ENCODE peak calls at places on chromosomes 11 and 22, in five cellular contexts. A is caudate nucleus; Y is activated T-helper 9 cell treated with anti-CD3 and anti-CD28 coated beads, Interleukin-2, amount 50 U/mL, for 16 hours; S is neural progenitor cell; B is kidney. O is an unnamed sample.

GRCh38 chr11:16381177-16381576 is 24.8 kb upstream of the SOX6 start:
- DNase-seq in B (no peak), A (no peak), S (no peak), Y (no peak), O (no peak)

GRCh38 chr22:28773461-28773867 is 969 bp downstream of the CCDC117 start:
- DNase-seq in S (no peak), A (no peak), B (no peak), Y (no peak), O (no peak)

GRCh38 chr22:22396741-22397291 is 111.7 kb downstream of the ZNF280B start:
- DNase-seq in A (no peak), S (no peak), B (no peak), Y (no peak), O (no peak)

GRCh38 chr11:27626938-27627586 is 73.2 kb downstream of the BDNF start:
- DNase-seq in S (no peak), Y (no peak), B (no peak), A (no peak), O (no peak)

GRCh38 chr11:80297808-80298460 is 857.1 kb upstream of the TENM4 start:
- DNase-seq in B (no peak), A (no peak), S (no peak), Y (no peak), O (no peak)

GRCh38 chr22:28933321-28933720 is 49.9 kb downstream of the ZNRF3 start:
- DNase-seq in S (no peak), A (no peak), Y (no peak), B (no peak), O (no peak)

GRCh38 chr11:15967166-15967565 is 389.2 kb downstream of the SOX6 start:
- DNase-seq in B (no peak), Y (no peak), S (no peak), A (no peak), O (no peak)

GRCh38 chr11:68047437-68048290 is 8.8 kb downstream of the TCIRG1 start:
- DNase-seq in B (no peak), Y (no peak), A (no peak), S (no peak), O (no peak)

GRCh38 chr11:73347067-73347466 is 29.1 kb upstream of the RELT start:
- DNase-seq in S (no peak), B (no peak), A (no peak), Y (no peak), O (no peak)

GRCh38 chr22:20116376-20116950 is 559 bp downstream of the RANBP1 start:
- DNase-seq in Y (no peak), A (no peak), S (peak), B (no peak), O (no peak)

GRCh38 chr11:131841028-131841427 is 470.6 kb downstream of the NTM start:
- DNase-seq in A (no peak), S (no peak), Y (no peak), B (no peak), O (no peak)

GRCh38 chr11:71245601-71246391 is 6.6 kb downstream of the SHANK2 start:
- DNase-seq in B (no peak), S (no peak), A (no peak), Y (no peak), O (no peak)

O was measured in retina.